ENCODE peak calls at places on chromosomes 2 and 18, in five cellular contexts. T, Y, U, D and L are unnamed samples. For H3K36me3 and H3K4me1, the result is how much of the 10 kb centered on the place peaks cover.

GRCh38 chr2:23498941-23499340 is 114.0 kb downstream of the KLHL29 start:
- DNase-seq in T (peak), Y (no peak), U (peak), D (no peak), L (no peak)

GRCh38 chr2:131042161-131042775 is 51.0 kb downstream of the FAM168B start:
- DNase-seq in T (no peak), Y (no peak), U (peak), D (no peak), L (no peak)

GRCh38 chr2:223560704-223561435 is 41.3 kb downstream of the SCG2 start:
- DNase-seq in T (no peak), Y (peak), U (peak), D (no peak), L (no peak)

GRCh38 chr2:190405995-190406394 is 2.2 kb upstream of the MFSD6 start:
- DNase-seq in T (no peak), Y (no peak), U (no peak), D (no peak), L (no peak)

GRCh38 chr2:172097557-172098131 is 5.1 kb downstream of the DLX2 start:
- DNase-seq in T (no peak), Y (peak), U (peak), D (no peak), L (no peak)

GRCh38 chr2:96954490-96954846 is 31.9 kb downstream of the FAM178B start:
- DNase-seq in T (no peak), Y (no peak), U (no peak), D (no peak), L (peak)

GRCh38 chr18:6885992-6886823 is 156.7 kb downstream of the ARHGAP28 start:
- DNase-seq in T (no peak), Y (peak), U (peak), D (no peak), L (no peak)

GRCh38 chr2:214126135-214126534 is 284.7 kb upstream of the VWC2L start:
- DNase-seq in T (no peak), Y (peak), U (peak), D (no peak), L (no peak)

GRCh38 chr18:5195656-5196055 is 1.4 kb downstream of the AKAIN1 start:
- DNase-seq in T (no peak), Y (peak), U (no peak), D (no peak), L (no peak)

GRCh38 chr18:79912994-79913831 is 38.2 kb downstream of the SLC66A2 start:
- DNase-seq in T (no peak), Y (no peak), U (no peak), D (no peak), L (no peak)

GRCh38 chr2:28239152-28239551 is 153.5 kb upstream of the FOSL2 start:
- DNase-seq in T (no peak), Y (no peak), U (no peak), D (no peak), L (no peak)

GRCh38 chr2:10220516-10221391 is 82.0 kb upstream of the HPCAL1 start:
- DNase-seq in T (peak), Y (no peak), U (peak), D (no peak), L (no peak)

GRCh38 chr2:47034973-47035609 is 119.5 kb upstream of the MCFD2 start:
- DNase-seq in T (no peak), Y (peak), U (no peak), D (no peak), L (no peak)

GRCh38 chr2:173544621-173545363 is 190.1 kb downstream of the CDCA7 start:
- DNase-seq in T (no peak), Y (no peak), U (no peak), D (no peak), L (no peak)

GRCh38 chr2:69168144-69168813 is 155.3 kb downstream of the ANTXR1 start:
- DNase-seq in T (no peak), Y (no peak), U (no peak), D (no peak), L (no peak)

GRCh38 chr2:205700331-205701132 is 18.2 kb downstream of the NRP2 start:
- DNase-seq in T (no peak), Y (no peak), U (peak), D (no peak), L (no peak)

GRCh38 chr2:161048317-161048716 is 111.9 kb upstream of the TANK start:
- DNase-seq in T (no peak), Y (peak), U (no peak), D (no peak), L (no peak)

GRCh38 chr2:64643838-64644219 is 9.9 kb downstream of the SERTAD2 start:
- DNase-seq in T (no peak), Y (no peak), U (peak), D (no peak), L (no peak)
- H3K4me3 ChIP-seq in T (peak), Y (peak), U (peak), D (peak), L (no peak)

GRCh38 chr18:9536354-9537152 is 61.2 kb downstream of the RALBP1 start:
- DNase-seq in T (no peak), Y (no peak), U (peak), D (no peak), L (no peak)
- H3K36me3 ChIP-seq in T (under half), Y (under half), U (under half), D (under half), L (half or more)

GRCh38 chr18:54850598-54850997 is 22.3 kb downstream of the RAB27B start:
- DNase-seq in T (no peak), Y (no peak), U (no peak), D (no peak), L (no peak)
- H3K4me1 ChIP-seq in T (under half), Y (under half), U (under half), D (under half), L (under half)

DNA sequence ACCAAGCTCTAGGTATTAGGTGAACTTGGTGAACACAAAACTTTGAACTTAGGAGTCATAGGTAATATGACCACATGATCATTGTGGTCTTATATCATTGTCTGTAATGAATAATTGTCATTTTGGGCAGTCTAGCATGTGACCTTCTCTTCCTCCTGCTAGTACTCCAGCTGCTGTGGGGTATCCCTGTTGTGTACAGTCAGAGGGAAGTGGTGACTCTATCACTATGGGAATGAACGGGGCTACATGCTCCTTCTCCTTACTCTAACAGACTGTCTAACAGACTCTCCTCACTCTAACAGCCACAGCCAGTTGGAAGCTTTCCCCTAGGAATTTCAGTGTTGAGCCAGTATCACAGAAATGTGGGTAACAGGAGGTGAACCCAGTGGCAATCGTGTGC is 68.2 kb upstream of the NEDD4L start:
- DNase-seq in T (no peak), Y (no peak), U (no peak), D (no peak), L (no peak)
- H3K4me3 ChIP-seq in T (no peak), Y (no peak), U (no peak), D (no peak), L (no peak)